ENCODE peak calls at places on chromosome 13, in six cellular contexts. R, A, T, Z, X and M are unnamed samples.

GRCh38 chr13:100895656-100896055 is 221.1 kb upstream of the TMTC4 start:
- DNase-seq in R (no peak), A (no peak), T (no peak), Z (no peak), X (no peak), M (no peak)

GRCh38 chr13:97384366-97384765 is 49.6 kb upstream of the RAP2A start:
- DNase-seq in R (no peak), A (no peak), T (no peak), Z (no peak), X (no peak), M (no peak)

GRCh38 chr13:48249018-48249417 is 16.0 kb downstream of the ITM2B start:
- DNase-seq in R (no peak), A (no peak), T (no peak), Z (no peak), X (no peak), M (no peak)

GRCh38 chr13:35723061-35723461 is 246.6 kb upstream of the MAB21L1 start:
- DNase-seq in R (no peak), A (no peak), T (no peak), Z (no peak), X (no peak), M (no peak)

GRCh38 chr13:26529441-26529840 is 28.0 kb upstream of the WASF3 start:
- DNase-seq in R (peak), A (peak), T (peak), Z (peak), X (no peak), M (peak)

GRCh38 chr13:105220063-105220462 is 1315.4 kb downstream of the EFNB2 start:
- DNase-seq in R (no peak), A (no peak), T (no peak), Z (no peak), X (no peak), M (no peak)

GRCh38 chr13:101942038-101942437 is 459.8 kb downstream of the FGF14 start:
- DNase-seq in R (peak), A (no peak), T (peak), Z (peak), X (peak), M (peak)

GRCh38 chr13:63307239-63307638 is 1891.6 kb upstream of the PCDH20 start:
- DNase-seq in R (peak), A (no peak), T (no peak), Z (peak), X (no peak), M (no peak)

GRCh38 chr13:107234315-107234714 is 666.4 kb upstream of the ARGLU1 start:
- DNase-seq in R (no peak), A (no peak), T (no peak), Z (no peak), X (no peak), M (no peak)

GRCh38 chr13:94322925-94323324 is 156.6 kb downstream of the DCT start:
- DNase-seq in R (no peak), A (no peak), T (no peak), Z (no peak), X (no peak), M (peak)

GRCh38 chr13:59906413-59907027 is 257.2 kb downstream of the DIAPH3 start:
- DNase-seq in R (peak), A (no peak), T (peak), Z (peak), X (no peak), M (peak)

GRCh38 chr13:47080616-47081015 is 183.8 kb upstream of the HTR2A start:
- DNase-seq in R (no peak), A (no peak), T (no peak), Z (no peak), X (no peak), M (no peak)

GRCh38 chr13:110638253-110638652 is 22.9 kb downstream of the NAXD start:
- DNase-seq in R (no peak), A (no peak), T (no peak), Z (no peak), X (no peak), M (no peak)

GRCh38 chr13:109819851-109820250 is 33.5 kb upstream of the IRS2 start:
- DNase-seq in R (no peak), A (no peak), T (no peak), Z (no peak), X (no peak), M (no peak)

GRCh38 chr13:81184556-81185265 is 843.8 kb upstream of the SPRY2 start:
- DNase-seq in R (no peak), A (no peak), T (no peak), Z (no peak), X (no peak), M (no peak)

GRCh38 chr13:26458196-26458734 is 99.2 kb upstream of the WASF3 start:
- DNase-seq in R (no peak), A (no peak), T (no peak), Z (no peak), X (no peak), M (no peak)

GRCh38 chr13:61913183-61913582 is 497.5 kb upstream of the PCDH20 start:
- DNase-seq in R (no peak), A (no peak), T (no peak), Z (no peak), X (no peak), M (no peak)

GRCh38 chr13:88022826-88023225 is 351.7 kb downstream of the SLITRK5 start:
- DNase-seq in R (no peak), A (no peak), T (no peak), Z (no peak), X (no peak), M (no peak)

GRCh38 chr13:41842029-41842428 is 118.9 kb downstream of the VWA8 start:
- DNase-seq in R (peak), A (no peak), T (no peak), Z (no peak), X (no peak), M (peak)

GRCh38 chr13:92436927-92437326 is 789.7 kb upstream of the GPC6 start:
- DNase-seq in R (no peak), A (no peak), T (no peak), Z (no peak), X (no peak), M (no peak)

GRCh38 chr13:32031025-32031814 is at the start of gene FRY:
- DNase-seq in R (peak), A (peak), T (peak), Z (peak), X (peak), M (peak)

GRCh38 chr13:107678075-107678689 is 537.2 kb downstream of the LIG4 start:
- DNase-seq in R (no peak), A (no peak), T (no peak), Z (no peak), X (no peak), M (no peak)

GRCh38 chr13:59483441-59484116 is 680.1 kb downstream of the DIAPH3 start:
- DNase-seq in R (peak), A (no peak), T (no peak), Z (no peak), X (no peak), M (no peak)

GRCh38 chr13:83815598-83815997 is 66.7 kb downstream of the SLITRK1 start:
- DNase-seq in R (no peak), A (no peak), T (no peak), Z (no peak), X (no peak), M (no peak)

GRCh38 chr13:83816081-83816480 is 66.2 kb downstream of the SLITRK1 start:
- DNase-seq in R (no peak), A (no peak), T (no peak), Z (no peak), X (no peak), M (no peak)

GRCh38 chr13:83810136-83810535 is 72.1 kb downstream of the SLITRK1 start:
- DNase-seq in R (no peak), A (no peak), T (no peak), Z (no peak), X (no peak), M (no peak)
- H3K27ac ChIP-seq in R (no peak), A (no peak), T (no peak), Z (no peak), X (peak), M (no peak)

GRCh38 chr13:44125943-44126469 is 246.3 kb downstream of the LACC1 start:
- DNase-seq in R (no peak), A (no peak), T (no peak), Z (no peak), X (no peak), M (no peak)

GRCh38 chr13:44128522-44128921 is 245.1 kb upstream of the SERP2 start:
- DNase-seq in R (no peak), A (peak), T (no peak), Z (no peak), X (no peak), M (no peak)

GRCh38 chr13:44129418-44129817 is 244.2 kb upstream of the SERP2 start:
- DNase-seq in R (no peak), A (no peak), T (no peak), Z (no peak), X (no peak), M (no peak)

GRCh38 chr13:44132710-44133109 is 240.9 kb upstream of the SERP2 start:
- DNase-seq in R (peak), A (peak), T (no peak), Z (no peak), X (peak), M (no peak)

DNA sequence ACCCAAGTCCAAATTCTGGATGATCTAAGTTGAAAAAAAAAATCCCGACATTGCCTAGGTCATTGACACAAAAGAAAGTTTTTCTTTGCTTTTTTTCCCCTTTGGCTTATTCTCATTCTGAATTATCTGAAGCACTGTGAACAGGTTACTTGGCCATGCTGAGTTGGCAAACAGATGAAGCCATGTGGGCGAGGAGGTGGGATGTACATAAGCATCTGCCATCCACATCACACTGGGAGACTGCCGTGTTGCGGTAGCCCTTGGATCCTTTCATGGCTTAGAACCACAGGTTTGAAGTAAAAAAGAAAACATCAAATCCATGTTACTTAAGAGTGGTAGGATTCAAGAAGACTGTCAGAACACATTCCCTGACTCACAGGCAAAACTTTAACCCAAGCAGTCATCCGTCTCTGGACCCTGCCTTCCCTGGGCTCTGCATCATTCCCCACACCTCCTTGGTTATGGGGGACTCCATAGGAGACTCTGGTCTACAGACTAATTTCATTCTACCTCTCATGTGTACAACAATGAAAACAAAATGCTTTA is 242.5 kb upstream of the SERP2 start:
- DNase-seq in R (no peak), A (no peak), T (no peak), Z (no peak), X (no peak), M (no peak)
- H3K27ac ChIP-seq in R (no peak), A (no peak), T (no peak), Z (no peak), X (no peak), M (no peak)

GRCh38 chr13:98819382-98819781 is 66.9 kb upstream of the SLC15A1 start:
- DNase-seq in R (no peak), A (no peak), T (no peak), Z (no peak), X (no peak), M (no peak)
- H3K27ac ChIP-seq in R (no peak), A (no peak), T (no peak), Z (no peak), X (no peak), M (no peak)

DNA sequence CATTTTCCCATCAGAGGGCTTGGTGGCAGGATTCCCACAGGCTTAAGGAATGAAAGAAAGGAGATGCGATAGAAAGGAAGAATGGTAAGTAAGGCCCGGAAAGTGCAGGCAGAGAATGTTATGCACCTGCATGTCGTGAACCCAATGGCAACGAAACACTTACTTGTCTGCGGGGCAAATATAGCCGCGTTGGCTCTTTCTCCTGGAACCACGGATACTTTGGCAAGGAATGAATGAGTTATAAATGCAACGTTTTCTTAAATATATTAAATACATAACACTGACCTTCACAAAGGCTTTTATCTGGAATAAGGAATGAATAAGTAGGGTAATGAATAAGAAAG is 192.1 kb downstream of the KATNAL1 start:
- DNase-seq in R (no peak), A (no peak), T (no peak), Z (no peak), X (no peak), M (no peak)
- H3K27ac ChIP-seq in R (no peak), A (no peak), T (no peak), Z (no peak), X (no peak), M (no peak)

DNA sequence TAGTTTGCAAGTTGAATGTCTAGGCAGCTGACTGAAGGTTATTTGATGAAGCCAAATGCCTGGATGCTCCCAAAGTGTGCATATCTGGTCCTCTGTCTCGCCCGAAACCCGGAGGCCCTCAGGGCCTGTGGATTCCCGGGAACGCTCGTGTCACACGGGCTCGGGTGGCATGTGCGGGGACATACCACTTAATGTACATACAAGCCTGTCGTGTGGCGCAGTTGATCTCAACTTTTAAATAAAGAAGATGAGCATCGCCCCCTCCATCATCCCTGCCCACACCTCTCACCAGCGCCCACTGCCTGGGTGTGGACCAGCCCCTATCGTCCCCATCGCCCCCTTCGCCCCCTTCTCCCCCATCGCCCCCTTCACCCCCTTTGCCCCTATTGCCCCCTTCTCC is 33.9 kb downstream of the ATP11A start:
- DNase-seq in R (no peak), A (no peak), T (no peak), Z (no peak), X (no peak), M (no peak)
- H3K27ac ChIP-seq in R (peak), A (peak), T (no peak), Z (no peak), X (peak), M (no peak)

GRCh38 chr13:99630269-99630898 is 129.1 kb downstream of the TM9SF2 start:
- DNase-seq in R (no peak), A (no peak), T (no peak), Z (no peak), X (no peak), M (no peak)
- H3K27ac ChIP-seq in R (no peak), A (no peak), T (no peak), Z (no peak), X (no peak), M (no peak)

GRCh38 chr13:20815469-20815868 is 41.7 kb upstream of the EEF1AKMT1 start:
- DNase-seq in R (peak), A (no peak), T (no peak), Z (no peak), X (no peak), M (no peak)
- H3K27ac ChIP-seq in R (peak), A (no peak), T (no peak), Z (no peak), X (no peak), M (no peak)

GRCh38 chr13:79492313-79492798 is 11.4 kb downstream of the NDFIP2 start:
- DNase-seq in R (no peak), A (no peak), T (peak), Z (no peak), X (no peak), M (no peak)

GRCh38 chr13:79490326-79490725 is 9.4 kb downstream of the NDFIP2 start:
- DNase-seq in R (no peak), A (no peak), T (no peak), Z (no peak), X (no peak), M (no peak)

GRCh38 chr13:79490846-79491245 is 9.9 kb downstream of the NDFIP2 start:
- DNase-seq in R (no peak), A (no peak), T (no peak), Z (no peak), X (no peak), M (no peak)

GRCh38 chr13:79492918-79493594 is 12.1 kb downstream of the NDFIP2 start:
- DNase-seq in R (no peak), A (no peak), T (no peak), Z (no peak), X (no peak), M (no peak)

GRCh38 chr13:79491715-79492114 is 10.8 kb downstream of the NDFIP2 start:
- DNase-seq in R (no peak), A (no peak), T (peak), Z (no peak), X (no peak), M (no peak)
- H3K27ac ChIP-seq in R (no peak), A (peak), T (no peak), Z (no peak), X (no peak), M (no peak)

DNA sequence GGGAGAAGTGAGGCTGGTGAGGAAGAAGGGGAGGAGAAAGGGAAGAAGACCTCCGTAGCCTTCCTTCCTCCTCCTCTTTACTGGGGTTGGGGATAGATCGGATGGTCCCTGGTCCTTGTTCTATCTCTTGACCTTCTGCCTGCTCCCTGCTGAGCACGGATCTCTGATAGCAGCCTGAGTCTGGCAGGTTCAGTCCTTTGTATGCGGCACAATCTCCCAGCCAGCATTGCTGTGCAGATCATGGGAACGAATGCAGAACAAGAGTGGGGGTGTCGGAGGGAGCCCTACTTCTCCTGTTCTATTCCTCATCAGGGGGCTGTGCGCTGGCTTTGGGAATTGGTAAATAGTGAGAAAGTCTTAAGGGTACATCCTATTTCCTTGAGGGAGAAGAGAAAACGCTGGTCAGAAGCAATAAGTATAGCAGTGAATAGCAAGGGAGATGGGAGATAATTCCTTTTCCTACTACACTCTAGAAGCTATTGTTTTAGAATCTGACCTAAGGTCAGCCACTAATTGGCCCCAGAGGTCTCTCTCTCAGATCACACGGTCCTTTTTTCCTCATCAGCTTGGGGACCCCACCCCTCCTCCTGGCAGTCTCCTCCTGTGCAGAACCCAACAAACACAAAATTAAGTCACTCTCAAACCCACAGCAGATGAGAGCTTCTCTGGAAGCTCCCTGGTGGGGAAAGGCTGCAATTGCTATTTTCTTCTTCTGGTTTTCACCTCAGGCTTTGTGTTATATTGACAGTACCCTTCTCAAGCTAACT is 41.0 kb downstream of the KL start:
- DNase-seq in R (peak), A (no peak), T (no peak), Z (peak), X (no peak), M (peak)
- H3K27ac ChIP-seq in R (no peak), A (no peak), T (no peak), Z (no peak), X (no peak), M (no peak)

GRCh38 chr13:82370306-82370705 is 1512.0 kb downstream of the SLITRK1 start:
- DNase-seq in R (no peak), A (no peak), T (no peak), Z (no peak), X (no peak), M (no peak)
- H3K27ac ChIP-seq in R (no peak), A (no peak), T (no peak), Z (no peak), X (no peak), M (no peak)